ENCODE peak calls at places on chromosome 1, in ten cellular contexts. One of them, this sample, is unnamed.

GRCh38 chr1:203408485-203409229 is 57.7 kb upstream of the FMOD start:
- DNase-seq in transverse colon: peak
- DNase-seq in sigmoid colon: peak
- DNase-seq in GM12878: no peak
- DNase-seq in SK-N-SH: no peak
- DNase-seq in ovary: peak
- DNase-seq in A549: no peak
- DNase-seq in K562: peak
- DNase-seq in stomach: peak
- DNase-seq in esophagus muscularis mucosa: no peak
- DNase-seq in this sample: peak

GRCh38 chr1:115665746-115666145 is 24.0 kb downstream of the VANGL1 start:
- DNase-seq in K562: no peak
- DNase-seq in esophagus muscularis mucosa: no peak
- DNase-seq in sigmoid colon: no peak
- DNase-seq in SK-N-SH: no peak
- DNase-seq in ovary: no peak
- DNase-seq in A549: no peak
- DNase-seq in stomach: no peak
- DNase-seq in transverse colon: no peak
- DNase-seq in GM12878: no peak
- DNase-seq in this sample: no peak

GRCh38 chr1:221759436-221759835 is 17.5 kb upstream of the DUSP10 start:
- DNase-seq in A549: no peak
- DNase-seq in transverse colon: no peak
- DNase-seq in stomach: no peak
- DNase-seq in sigmoid colon: no peak
- DNase-seq in SK-N-SH: no peak
- DNase-seq in ovary: no peak
- DNase-seq in K562: no peak
- DNase-seq in esophagus muscularis mucosa: no peak
- DNase-seq in GM12878: no peak
- DNase-seq in this sample: no peak

GRCh38 chr1:44024031-44024902 is 7.0 kb downstream of the SLC6A9 start:
- DNase-seq in sigmoid colon: no peak
- DNase-seq in esophagus muscularis mucosa: no peak
- DNase-seq in GM12878: no peak
- DNase-seq in K562: no peak
- DNase-seq in transverse colon: no peak
- DNase-seq in stomach: no peak
- DNase-seq in A549: no peak
- DNase-seq in SK-N-SH: peak
- DNase-seq in ovary: no peak
- DNase-seq in this sample: no peak

GRCh38 chr1:221543529-221544120 is 198.3 kb downstream of the DUSP10 start:
- DNase-seq in SK-N-SH: peak
- DNase-seq in esophagus muscularis mucosa: no peak
- DNase-seq in stomach: no peak
- DNase-seq in A549: no peak
- DNase-seq in K562: peak
- DNase-seq in transverse colon: no peak
- DNase-seq in GM12878: no peak
- DNase-seq in ovary: no peak
- DNase-seq in sigmoid colon: no peak
- DNase-seq in this sample: no peak

GRCh38 chr1:224592636-224593579 is 23.2 kb upstream of the CNIH3 start:
- DNase-seq in GM12878: no peak
- DNase-seq in transverse colon: no peak
- DNase-seq in SK-N-SH: no peak
- DNase-seq in A549: no peak
- DNase-seq in K562: no peak
- DNase-seq in stomach: no peak
- DNase-seq in sigmoid colon: no peak
- DNase-seq in ovary: no peak
- DNase-seq in esophagus muscularis mucosa: peak
- DNase-seq in this sample: no peak

GRCh38 chr1:176225911-176226310 is 18.8 kb upstream of the COP1 start:
- DNase-seq in stomach: no peak
- DNase-seq in transverse colon: no peak
- DNase-seq in ovary: no peak
- DNase-seq in K562: no peak
- DNase-seq in SK-N-SH: no peak
- DNase-seq in GM12878: no peak
- DNase-seq in A549: no peak
- DNase-seq in esophagus muscularis mucosa: no peak
- DNase-seq in sigmoid colon: no peak
- DNase-seq in this sample: no peak

GRCh38 chr1:25247829-25248754 is 838 bp upstream of the RSRP1 start:
- DNase-seq in esophagus muscularis mucosa: no peak
- DNase-seq in K562: no peak
- DNase-seq in SK-N-SH: no peak
- DNase-seq in transverse colon: no peak
- DNase-seq in stomach: no peak
- DNase-seq in sigmoid colon: no peak
- DNase-seq in GM12878: no peak
- DNase-seq in A549: no peak
- DNase-seq in ovary: no peak
- DNase-seq in this sample: no peak

GRCh38 chr1:14949836-14950674 is 203.5 kb upstream of the TMEM51 start:
- DNase-seq in ovary: no peak
- DNase-seq in transverse colon: no peak
- DNase-seq in stomach: no peak
- DNase-seq in GM12878: no peak
- DNase-seq in SK-N-SH: no peak
- DNase-seq in esophagus muscularis mucosa: no peak
- DNase-seq in K562: no peak
- DNase-seq in sigmoid colon: no peak
- DNase-seq in A549: no peak
- DNase-seq in this sample: no peak

GRCh38 chr1:175129997-175130648 is 62.5 kb downstream of the KIAA0040 start:
- DNase-seq in A549: no peak
- DNase-seq in stomach: no peak
- DNase-seq in esophagus muscularis mucosa: no peak
- DNase-seq in SK-N-SH: peak
- DNase-seq in sigmoid colon: no peak
- DNase-seq in GM12878: no peak
- DNase-seq in ovary: no peak
- DNase-seq in transverse colon: no peak
- DNase-seq in K562: no peak
- DNase-seq in this sample: no peak

GRCh38 chr1:40914927-40915569 is 52.9 kb upstream of the CITED4 start:
- DNase-seq in K562: no peak
- DNase-seq in stomach: no peak
- DNase-seq in GM12878: no peak
- DNase-seq in esophagus muscularis mucosa: no peak
- DNase-seq in sigmoid colon: peak
- DNase-seq in A549: no peak
- DNase-seq in transverse colon: no peak
- DNase-seq in SK-N-SH: no peak
- DNase-seq in ovary: no peak
- DNase-seq in this sample: no peak

GRCh38 chr1:109793486-109794318 is 30.0 kb upstream of the EPS8L3 start:
- DNase-seq in stomach: peak
- DNase-seq in GM12878: no peak
- DNase-seq in ovary: peak
- DNase-seq in SK-N-SH: peak
- DNase-seq in sigmoid colon: peak
- DNase-seq in transverse colon: peak
- DNase-seq in A549: no peak
- DNase-seq in K562: peak
- DNase-seq in esophagus muscularis mucosa: no peak
- DNase-seq in this sample: no peak

GRCh38 chr1:109790735-109791494 is 27.2 kb upstream of the EPS8L3 start:
- DNase-seq in transverse colon: peak
- DNase-seq in esophagus muscularis mucosa: no peak
- DNase-seq in K562: peak
- DNase-seq in A549: no peak
- DNase-seq in stomach: peak
- DNase-seq in ovary: no peak
- DNase-seq in GM12878: peak
- DNase-seq in SK-N-SH: no peak
- DNase-seq in sigmoid colon: peak
- DNase-seq in this sample: no peak

GRCh38 chr1:109793089-109793485 is 29.4 kb upstream of the EPS8L3 start:
- DNase-seq in A549: no peak
- DNase-seq in SK-N-SH: no peak
- DNase-seq in sigmoid colon: peak
- DNase-seq in transverse colon: peak
- DNase-seq in stomach: peak
- DNase-seq in ovary: no peak
- DNase-seq in esophagus muscularis mucosa: no peak
- DNase-seq in GM12878: no peak
- DNase-seq in K562: peak
- DNase-seq in this sample: no peak

GRCh38 chr1:109791495-109792040 is 27.8 kb upstream of the EPS8L3 start:
- DNase-seq in ovary: no peak
- DNase-seq in SK-N-SH: no peak
- DNase-seq in A549: no peak
- DNase-seq in GM12878: no peak
- DNase-seq in sigmoid colon: peak
- DNase-seq in esophagus muscularis mucosa: no peak
- DNase-seq in transverse colon: peak
- DNase-seq in K562: no peak
- DNase-seq in stomach: peak
- DNase-seq in this sample: no peak

DNA sequence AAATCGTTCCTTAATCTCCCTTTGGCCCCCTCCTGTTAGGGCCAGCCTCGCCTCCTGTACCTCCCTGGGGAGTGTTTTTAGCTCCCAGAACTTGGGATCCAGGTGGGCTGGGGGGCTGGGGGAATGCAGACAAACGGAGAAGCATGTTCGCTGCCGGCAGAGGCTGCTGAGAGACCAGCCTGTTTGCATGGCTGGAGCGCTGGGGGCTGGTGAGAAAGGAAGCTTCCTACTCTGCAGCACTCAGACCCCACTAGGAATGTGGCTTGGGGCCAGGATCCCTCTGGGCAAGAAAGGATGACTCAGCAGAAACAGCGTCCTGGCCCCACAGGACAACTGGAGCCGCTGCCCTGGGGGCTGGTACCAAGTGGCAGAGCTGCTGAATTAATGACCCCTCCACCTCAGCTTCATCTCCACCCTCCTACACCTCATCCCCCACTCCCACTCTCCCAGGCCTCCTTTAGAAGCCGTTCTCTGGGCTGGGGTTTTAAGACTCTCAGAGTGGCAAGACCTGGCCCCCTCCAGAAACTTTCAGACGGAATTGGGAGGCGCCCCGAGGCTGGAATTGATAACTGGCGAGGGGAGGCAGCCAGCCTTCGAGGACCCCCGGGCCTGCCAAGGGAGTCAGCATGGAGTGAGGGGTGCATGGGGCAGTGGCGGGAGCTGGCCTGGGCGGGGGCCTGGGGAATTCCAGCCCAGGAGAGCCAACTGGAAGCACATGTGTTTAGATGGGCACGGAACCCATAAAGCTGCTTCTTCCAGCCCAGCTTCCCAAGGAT is 28.5 kb upstream of the EPS8L3 start:
- DNase-seq in stomach: peak
- DNase-seq in SK-N-SH: peak
- DNase-seq in esophagus muscularis mucosa: no peak
- DNase-seq in K562: peak
- DNase-seq in ovary: peak
- DNase-seq in sigmoid colon: peak
- DNase-seq in A549: peak
- DNase-seq in GM12878: no peak
- DNase-seq in transverse colon: peak
- DNase-seq in this sample: peak
- TF ChIP-seq EP300 in stomach: no peak
- TF ChIP-seq EP300 in SK-N-SH: peak
- TF ChIP-seq EP300 in esophagus muscularis mucosa: no peak
- TF ChIP-seq EP300 in K562: peak
- TF ChIP-seq EP300 in ovary: no peak
- TF ChIP-seq EP300 in sigmoid colon: no peak
- TF ChIP-seq EP300 in A549: peak
- TF ChIP-seq EP300 in GM12878: no peak
- TF ChIP-seq EP300 in transverse colon: no peak
- TF ChIP-seq EP300 in this sample: no peak

DNA sequence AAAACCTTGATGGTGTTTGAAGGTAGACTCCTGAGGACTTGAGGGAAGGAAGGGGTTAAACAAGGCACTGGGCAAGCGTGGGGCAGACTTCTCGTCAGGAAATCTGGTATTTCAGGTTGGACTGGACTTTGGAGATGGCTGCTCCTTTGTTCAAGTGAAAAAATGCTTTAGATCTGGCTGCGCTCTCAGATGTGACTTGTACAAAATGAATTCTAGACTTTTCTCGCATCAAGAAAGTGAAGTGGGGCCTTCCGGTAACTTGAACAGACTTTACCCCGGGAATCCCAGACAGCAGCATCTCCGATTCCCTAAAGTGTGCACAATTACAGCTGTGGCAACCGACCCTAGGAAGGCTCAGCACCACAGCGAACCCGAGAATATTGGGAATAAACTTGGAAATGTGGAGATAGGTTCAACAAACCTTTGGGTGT is 44.3 kb upstream of the ERRFI1 start:
- DNase-seq in sigmoid colon: no peak
- DNase-seq in GM12878: no peak
- DNase-seq in stomach: peak
- DNase-seq in SK-N-SH: no peak
- DNase-seq in ovary: no peak
- DNase-seq in transverse colon: no peak
- DNase-seq in K562: no peak
- DNase-seq in esophagus muscularis mucosa: no peak
- DNase-seq in A549: no peak
- DNase-seq in this sample: no peak
- TF ChIP-seq EP300 in sigmoid colon: no peak
- TF ChIP-seq EP300 in GM12878: no peak
- TF ChIP-seq EP300 in stomach: no peak
- TF ChIP-seq EP300 in SK-N-SH: no peak
- TF ChIP-seq EP300 in ovary: no peak
- TF ChIP-seq EP300 in transverse colon: no peak
- TF ChIP-seq EP300 in K562: no peak
- TF ChIP-seq EP300 in esophagus muscularis mucosa: no peak
- TF ChIP-seq EP300 in A549: no peak
- TF ChIP-seq EP300 in this sample: no peak

GRCh38 chr1:36831171-36831810 is 203.0 kb downstream of the GRIK3 start:
- DNase-seq in GM12878: no peak
- DNase-seq in A549: no peak
- DNase-seq in stomach: no peak
- DNase-seq in SK-N-SH: no peak
- DNase-seq in ovary: no peak
- DNase-seq in esophagus muscularis mucosa: no peak
- DNase-seq in K562: no peak
- DNase-seq in sigmoid colon: no peak
- DNase-seq in transverse colon: no peak
- DNase-seq in this sample: no peak
- TF ChIP-seq EP300 in GM12878: no peak
- TF ChIP-seq EP300 in A549: no peak
- TF ChIP-seq EP300 in stomach: no peak
- TF ChIP-seq EP300 in SK-N-SH: no peak
- TF ChIP-seq EP300 in ovary: no peak
- TF ChIP-seq EP300 in esophagus muscularis mucosa: no peak
- TF ChIP-seq EP300 in K562: no peak
- TF ChIP-seq EP300 in sigmoid colon: no peak
- TF ChIP-seq EP300 in transverse colon: no peak
- TF ChIP-seq EP300 in this sample: no peak

DNA sequence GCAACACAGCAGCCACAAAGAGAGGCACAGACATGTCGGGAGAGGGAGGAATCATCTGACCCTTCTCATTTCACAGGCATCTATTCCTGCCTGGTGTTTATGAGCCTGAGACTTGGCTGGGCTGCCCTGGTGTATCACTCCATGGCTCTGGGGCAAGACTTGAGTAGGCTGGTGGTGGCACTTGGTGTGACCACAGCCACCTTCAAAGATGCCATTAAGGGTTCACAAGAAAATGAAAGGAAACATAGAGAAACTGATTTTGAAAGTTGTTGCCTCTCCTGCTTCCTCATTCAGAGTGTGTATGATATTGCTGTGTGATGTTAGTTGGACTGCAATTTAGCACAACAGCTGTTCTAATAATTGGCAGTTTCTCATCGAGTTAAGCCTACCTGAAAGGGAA is 298.8 kb downstream of the FAM72C start:
- DNase-seq in transverse colon: no peak
- DNase-seq in ovary: no peak
- DNase-seq in sigmoid colon: no peak
- DNase-seq in GM12878: no peak
- DNase-seq in A549: no peak
- DNase-seq in stomach: no peak
- DNase-seq in esophagus muscularis mucosa: no peak
- DNase-seq in K562: no peak
- DNase-seq in SK-N-SH: no peak
- DNase-seq in this sample: no peak
- TF ChIP-seq EP300 in transverse colon: no peak
- TF ChIP-seq EP300 in ovary: no peak
- TF ChIP-seq EP300 in sigmoid colon: no peak
- TF ChIP-seq EP300 in GM12878: no peak
- TF ChIP-seq EP300 in A549: no peak
- TF ChIP-seq EP300 in stomach: no peak
- TF ChIP-seq EP300 in esophagus muscularis mucosa: no peak
- TF ChIP-seq EP300 in K562: no peak
- TF ChIP-seq EP300 in SK-N-SH: no peak
- TF ChIP-seq EP300 in this sample: no peak